ENCODE peak calls at places on chromosomes 11 and 22, in six cellular contexts. P is breast epithelium, E is PC-9, Z is prostate gland, I is cardiac muscle cell, V is upper lobe of left lung. G is an unnamed sample. For H3K4me1, the result is how much of the 10 kb centered on the place peaks cover.

GRCh38 chr22:30313527-30314385 is 13.0 kb downstream of the TBC1D10A start:
- DNase-seq in P (no peak), E (peak), Z (no peak), I (no peak), V (no peak), G (no peak)

GRCh38 chr11:122863704-122864326 is 18.7 kb upstream of the JHY start:
- DNase-seq in P (no peak), E (no peak), Z (no peak), I (peak), V (no peak), G (peak)

GRCh38 chr22:36612458-36612857 is 83.5 kb upstream of the EIF3D start:
- DNase-seq in P (no peak), E (no peak), Z (no peak), I (no peak), V (no peak), G (no peak)

GRCh38 chr22:25368271-25368670 is 148.8 kb downstream of the CRYBB2 start:
- DNase-seq in P (no peak), E (no peak), Z (peak), I (no peak), V (no peak), G (no peak)

GRCh38 chr11:117217141-117217609 is 14.7 kb downstream of the PCSK7 start:
- DNase-seq in P (peak), E (no peak), Z (no peak), I (no peak), V (no peak), G (no peak)

GRCh38 chr11:44793350-44794090 is 66.8 kb downstream of the TSPAN18 start:
- DNase-seq in P (no peak), E (no peak), Z (no peak), I (peak), V (no peak), G (no peak)

GRCh38 chr11:19164230-19164855 is 37.4 kb downstream of the CSRP3 start:
- DNase-seq in P (no peak), E (no peak), Z (no peak), I (no peak), V (no peak), G (no peak)

GRCh38 chr11:123196060-123196714 is 1.1 kb upstream of the CLMP start:
- DNase-seq in P (no peak), E (no peak), Z (no peak), I (no peak), V (peak), G (no peak)

GRCh38 chr11:17391493-17392355 is 3.3 kb upstream of the KCNJ11 start:
- DNase-seq in P (no peak), E (no peak), Z (no peak), I (no peak), V (no peak), G (no peak)

GRCh38 chr11:3853935-3854659 is 1.4 kb upstream of the STIM1 start:
- DNase-seq in P (peak), E (no peak), Z (peak), I (no peak), V (no peak), G (peak)

GRCh38 chr11:6206456-6207180 is 1.3 kb downstream of the C11orf42 start:
- DNase-seq in P (no peak), E (no peak), Z (no peak), I (no peak), V (no peak), G (no peak)

GRCh38 chr22:25487508-25487907 is 77.0 kb upstream of the GRK3 start:
- DNase-seq in P (no peak), E (no peak), Z (no peak), I (no peak), V (no peak), G (no peak)

GRCh38 chr11:118152552-118153471 is at the start of gene SCN4B:
- DNase-seq in P (no peak), E (no peak), Z (peak), I (peak), V (peak), G (no peak)

GRCh38 chr11:126444072-126444471 is 88.6 kb downstream of the ST3GAL4 start:
- DNase-seq in P (no peak), E (no peak), Z (no peak), I (no peak), V (no peak), G (no peak)

GRCh38 chr11:131498631-131499053 is 128.2 kb downstream of the NTM start:
- DNase-seq in P (no peak), E (no peak), Z (no peak), I (no peak), V (no peak), G (no peak)

GRCh38 chr22:24466831-24467249 is 28.3 kb upstream of the UPB1 start:
- DNase-seq in P (no peak), E (peak), Z (no peak), I (peak), V (no peak), G (no peak)

GRCh38 chr11:925496-926301 is at the start of gene AP2A2:
- DNase-seq in P (peak), E (no peak), Z (peak), I (peak), V (peak), G (peak)

GRCh38 chr11:94866231-94866827 is 98.2 kb downstream of the AMOTL1 start:
- DNase-seq in P (no peak), E (no peak), Z (no peak), I (no peak), V (no peak), G (no peak)

GRCh38 chr11:134622458-134622857 is 210.4 kb upstream of the B3GAT1 start:
- DNase-seq in P (no peak), E (no peak), Z (no peak), I (no peak), V (no peak), G (no peak)

GRCh38 chr22:39244496-39245129 is at the start of gene PDGFB:
- DNase-seq in P (no peak), E (peak), Z (peak), I (peak), V (peak), G (no peak)

GRCh38 chr11:131762346-131763110 is 392.1 kb downstream of the NTM start:
- DNase-seq in P (no peak), E (no peak), Z (no peak), I (no peak), V (peak), G (no peak)

GRCh38 chr11:21897203-21897602 is 295.7 kb upstream of the ANO5 start:
- DNase-seq in P (no peak), E (no peak), Z (no peak), I (no peak), V (no peak), G (no peak)

GRCh38 chr11:21894492-21894891 is 298.4 kb upstream of the ANO5 start:
- DNase-seq in P (no peak), E (no peak), Z (no peak), I (no peak), V (no peak), G (no peak)

GRCh38 chr11:21896216-21896615 is 296.7 kb upstream of the ANO5 start:
- DNase-seq in P (no peak), E (no peak), Z (no peak), I (no peak), V (no peak), G (no peak)

GRCh38 chr11:21893468-21893867 is 299.4 kb upstream of the ANO5 start:
- DNase-seq in P (no peak), E (no peak), Z (no peak), I (no peak), V (no peak), G (no peak)

GRCh38 chr11:21895686-21896085 is 297.2 kb upstream of the ANO5 start:
- DNase-seq in P (no peak), E (no peak), Z (no peak), I (no peak), V (no peak), G (no peak)
- TF ChIP-seq CTCF in P (no peak), E (no peak), Z (no peak), I (no peak), V (no peak), G (no peak)

DNA sequence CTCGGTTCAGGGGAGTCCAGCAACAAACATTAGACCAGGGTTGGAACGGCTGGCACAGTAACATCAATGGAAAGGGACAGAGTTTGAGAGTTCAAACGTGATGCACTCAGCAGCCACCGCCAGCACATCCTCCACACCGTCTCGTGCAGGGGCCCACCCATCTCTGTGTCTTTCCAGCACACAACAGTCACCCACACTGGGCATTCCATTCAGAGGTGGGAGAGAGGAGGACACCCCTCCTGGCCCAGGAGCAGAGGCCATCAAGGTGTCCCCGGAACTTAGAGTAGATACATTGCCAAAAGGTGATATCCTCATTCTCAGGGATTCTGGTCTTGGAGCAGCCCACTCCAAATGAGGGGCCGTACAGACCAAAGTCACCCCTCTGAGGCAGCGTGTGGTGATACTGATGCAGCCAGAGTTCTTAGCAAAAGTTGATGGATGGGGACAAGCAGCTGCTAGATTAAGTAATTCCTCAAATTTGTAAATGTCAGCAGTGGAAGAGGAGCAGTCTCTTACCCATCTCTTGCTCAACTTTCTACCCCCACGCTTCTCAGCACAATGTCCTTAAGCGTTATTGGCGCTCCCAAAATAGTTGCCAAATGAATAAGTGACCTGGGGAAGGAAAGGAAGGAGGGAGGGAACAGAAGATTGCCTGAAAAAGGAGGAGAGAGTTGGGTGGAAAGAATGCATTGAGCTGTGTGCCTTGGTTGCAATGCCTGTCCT is 5.5 kb downstream of the SNAP29 start:
- DNase-seq in P (no peak), E (no peak), Z (no peak), I (no peak), V (no peak), G (no peak)
- H3K4me1 ChIP-seq in P (under half), E (under half), Z (under half), I (under half), V (half or more), G (under half)

GRCh38 chr11:12815150-12815523 is 140.9 kb downstream of the TEAD1 start:
- DNase-seq in P (no peak), E (no peak), Z (no peak), I (no peak), V (no peak), G (no peak)
- H3K4me3 ChIP-seq in P (peak), E (no peak), Z (no peak), I (no peak), V (no peak), G (no peak)

GRCh38 chr11:63913866-63914830 is 2.8 kb downstream of the RCOR2 start:
- DNase-seq in P (no peak), E (peak), Z (no peak), I (no peak), V (no peak), G (no peak)

GRCh38 chr11:63911440-63911839 is 5.5 kb downstream of the RCOR2 start:
- DNase-seq in P (no peak), E (no peak), Z (no peak), I (no peak), V (no peak), G (no peak)

GRCh38 chr11:63911876-63912275 is 5.1 kb downstream of the RCOR2 start:
- DNase-seq in P (no peak), E (no peak), Z (no peak), I (no peak), V (peak), G (no peak)

GRCh38 chr11:63910605-63911195 is 6.3 kb downstream of the RCOR2 start:
- DNase-seq in P (no peak), E (no peak), Z (no peak), I (no peak), V (no peak), G (no peak)

GRCh38 chr11:63912678-63913077 is 4.3 kb downstream of the RCOR2 start:
- DNase-seq in P (no peak), E (no peak), Z (no peak), I (no peak), V (no peak), G (no peak)
- TF ChIP-seq CTCF in P (no peak), E (no peak), Z (no peak), I (no peak), V (no peak), G (no peak)